ENCODE peak calls at places on chromosomes 5 and 9, in five cellular contexts. B is hepatic stellate cell; U is HFF-Myc; V is right atrium auricular region; I is CD4-positive, alpha-beta T cell. L is an unnamed sample.

GRCh38 chr5:135977375-135977928 is 22.7 kb upstream of the LECT2 start:
- DNase-seq in B (no peak), U (no peak), V (peak; percentile 81), I (peak; percentile 18), L (no peak)

GRCh38 chr5:122156724-122157325 is 27.5 kb downstream of the ZNF474 start:
- DNase-seq in B (no peak), U (no peak), V (no peak), I (no peak), L (no peak)

GRCh38 chr5:8842906-8843590 is 702.8 kb downstream of the SEMA5A start:
- DNase-seq in B (peak; percentile 47), U (no peak), V (no peak), I (no peak), L (peak; percentile 68)

GRCh38 chr5:1111727-1112289 is at the start of gene SLC12A7:
- DNase-seq in B (peak; percentile 69), U (no peak), V (no peak), I (peak; percentile 59), L (peak; percentile 13)

GRCh38 chr5:66616495-66617222 is 20.5 kb downstream of the MAST4 start:
- DNase-seq in B (no peak), U (no peak), V (no peak), I (no peak), L (no peak)

GRCh38 chr5:31119938-31120641 is 73.4 kb upstream of the CDH6 start:
- DNase-seq in B (no peak), U (no peak), V (no peak), I (no peak), L (no peak)

GRCh38 chr9:34992376-34992951 is 2.9 kb downstream of the DNAJB5 start:
- DNase-seq in B (peak; percentile 83), U (peak; percentile 60), V (peak; percentile 84), I (peak; percentile 11), L (peak; percentile 77)

GRCh38 chr5:142981475-142981874 is 211.3 kb downstream of the ARHGAP26 start:
- DNase-seq in B (no peak), U (no peak), V (no peak), I (no peak), L (no peak)

GRCh38 chr9:2418619-2419018 is 203.0 kb upstream of the VLDLR start:
- DNase-seq in B (no peak), U (peak; percentile 15), V (no peak), I (no peak), L (peak; percentile 9)

GRCh38 chr5:179778591-179778990 is 15.2 kb upstream of the LTC4S start:
- DNase-seq in B (no peak), U (no peak), V (no peak), I (no peak), L (no peak)

GRCh38 chr9:132673355-132673754 is 3.1 kb downstream of the GTF3C4 start:
- DNase-seq in B (peak; percentile 44), U (peak; percentile 40), V (no peak), I (no peak), L (peak; percentile 78)

GRCh38 chr9:106708147-106708838 is 154.7 kb upstream of the ZNF462 start:
- DNase-seq in B (no peak), U (no peak), V (no peak), I (no peak), L (no peak)

GRCh38 chr5:179459771-179460170 is 90.6 kb upstream of the RUFY1 start:
- DNase-seq in B (no peak), U (no peak), V (no peak), I (no peak), L (no peak)

GRCh38 chr9:100869321-100869720 is 159.2 kb upstream of the PLPPR1 start:
- DNase-seq in B (no peak), U (no peak), V (no peak), I (no peak), L (no peak)

GRCh38 chr9:108626743-108627142 is 229.0 kb downstream of the ACTL7B start:
- DNase-seq in B (no peak), U (no peak), V (no peak), I (no peak), L (no peak)

L was measured in COLO829.